ENCODE peak calls at places on chromosomes 7 and 10, in eight cellular contexts. One of them, this sample, is unnamed.

GRCh38 chr7:147412109-147412508 is 1178.5 kb upstream of the C7orf33 start:
- DNase-seq in HFFc6: no peak
- DNase-seq in AG04450: no peak
- DNase-seq in BJ: no peak
- DNase-seq in uterus: no peak
- DNase-seq in neural crest cell: no peak
- DNase-seq in AG10803: peak
- DNase-seq in fibroblast of mammary gland: no peak
- DNase-seq in this sample: no peak

GRCh38 chr7:95213809-95214492 is 110.4 kb downstream of the PON1 start:
- DNase-seq in HFFc6: no peak
- DNase-seq in AG04450: no peak
- DNase-seq in BJ: no peak
- DNase-seq in uterus: no peak
- DNase-seq in neural crest cell: no peak
- DNase-seq in AG10803: peak
- DNase-seq in fibroblast of mammary gland: peak
- DNase-seq in this sample: no peak

GRCh38 chr10:3255616-3256015 is 83.0 kb upstream of the PITRM1 start:
- DNase-seq in HFFc6: no peak
- DNase-seq in AG04450: no peak
- DNase-seq in BJ: no peak
- DNase-seq in uterus: no peak
- DNase-seq in neural crest cell: no peak
- DNase-seq in AG10803: no peak
- DNase-seq in fibroblast of mammary gland: no peak
- DNase-seq in this sample: no peak

GRCh38 chr10:72889391-72889831 is 4.1 kb upstream of the OIT3 start:
- DNase-seq in HFFc6: no peak
- DNase-seq in AG04450: peak
- DNase-seq in BJ: no peak
- DNase-seq in uterus: no peak
- DNase-seq in neural crest cell: no peak
- DNase-seq in AG10803: peak
- DNase-seq in fibroblast of mammary gland: peak
- DNase-seq in this sample: no peak

GRCh38 chr10:43649149-43649523 is 455 bp upstream of the ZNF32 start:
- DNase-seq in HFFc6: peak
- DNase-seq in AG04450: no peak
- DNase-seq in BJ: no peak
- DNase-seq in uterus: no peak
- DNase-seq in neural crest cell: no peak
- DNase-seq in AG10803: no peak
- DNase-seq in fibroblast of mammary gland: peak
- DNase-seq in this sample: no peak

GRCh38 chr7:5283421-5284303 is 919 bp downstream of the SLC29A4 start:
- DNase-seq in HFFc6: no peak
- DNase-seq in AG04450: no peak
- DNase-seq in BJ: no peak
- DNase-seq in uterus: no peak
- DNase-seq in neural crest cell: peak
- DNase-seq in AG10803: no peak
- DNase-seq in fibroblast of mammary gland: no peak
- DNase-seq in this sample: no peak

GRCh38 chr7:134996097-134996550 is 9.8 kb downstream of the AGBL3 start:
- DNase-seq in HFFc6: no peak
- DNase-seq in AG04450: no peak
- DNase-seq in BJ: no peak
- DNase-seq in uterus: peak
- DNase-seq in neural crest cell: no peak
- DNase-seq in AG10803: no peak
- DNase-seq in fibroblast of mammary gland: peak
- DNase-seq in this sample: no peak

GRCh38 chr10:67256984-67257383 is 331.1 kb downstream of the LRRTM3 start:
- DNase-seq in HFFc6: no peak
- DNase-seq in AG04450: no peak
- DNase-seq in BJ: no peak
- DNase-seq in uterus: no peak
- DNase-seq in neural crest cell: no peak
- DNase-seq in AG10803: no peak
- DNase-seq in fibroblast of mammary gland: no peak
- DNase-seq in this sample: no peak

GRCh38 chr10:59991117-59991516 is 84.8 kb upstream of the CCDC6 start:
- DNase-seq in HFFc6: no peak
- DNase-seq in AG04450: no peak
- DNase-seq in BJ: no peak
- DNase-seq in uterus: no peak
- DNase-seq in neural crest cell: no peak
- DNase-seq in AG10803: no peak
- DNase-seq in fibroblast of mammary gland: no peak
- DNase-seq in this sample: no peak

GRCh38 chr7:3846738-3847137 is 545.7 kb downstream of the SDK1 start:
- DNase-seq in HFFc6: no peak
- DNase-seq in AG04450: no peak
- DNase-seq in BJ: no peak
- DNase-seq in uterus: no peak
- DNase-seq in neural crest cell: no peak
- DNase-seq in AG10803: no peak
- DNase-seq in fibroblast of mammary gland: no peak
- DNase-seq in this sample: no peak

GRCh38 chr7:13839063-13839462 is 150.4 kb downstream of the ETV1 start:
- DNase-seq in HFFc6: no peak
- DNase-seq in AG04450: no peak
- DNase-seq in BJ: no peak
- DNase-seq in uterus: no peak
- DNase-seq in neural crest cell: no peak
- DNase-seq in AG10803: no peak
- DNase-seq in fibroblast of mammary gland: no peak
- DNase-seq in this sample: no peak

GRCh38 chr10:92914478-92915066 is 66.3 kb downstream of the EXOC6 start:
- DNase-seq in HFFc6: peak
- DNase-seq in AG04450: peak
- DNase-seq in BJ: peak
- DNase-seq in uterus: peak
- DNase-seq in neural crest cell: peak
- DNase-seq in AG10803: peak
- DNase-seq in fibroblast of mammary gland: peak
- DNase-seq in this sample: peak

GRCh38 chr7:87038993-87039716 is 20.3 kb downstream of the ELAPOR2 start:
- DNase-seq in HFFc6: no peak
- DNase-seq in AG04450: no peak
- DNase-seq in BJ: no peak
- DNase-seq in uterus: no peak
- DNase-seq in neural crest cell: no peak
- DNase-seq in AG10803: no peak
- DNase-seq in fibroblast of mammary gland: no peak
- DNase-seq in this sample: no peak

GRCh38 chr7:75966209-75966961 is 28.0 kb downstream of the TMEM120A start:
- DNase-seq in HFFc6: no peak
- DNase-seq in AG04450: no peak
- DNase-seq in BJ: peak
- DNase-seq in uterus: peak
- DNase-seq in neural crest cell: no peak
- DNase-seq in AG10803: peak
- DNase-seq in fibroblast of mammary gland: peak
- DNase-seq in this sample: no peak

GRCh38 chr7:150923191-150923590 is 54.9 kb downstream of the KCNH2 start:
- DNase-seq in HFFc6: no peak
- DNase-seq in AG04450: no peak
- DNase-seq in BJ: no peak
- DNase-seq in uterus: no peak
- DNase-seq in neural crest cell: no peak
- DNase-seq in AG10803: no peak
- DNase-seq in fibroblast of mammary gland: no peak
- DNase-seq in this sample: no peak

GRCh38 chr10:113960617-113961260 is 82.9 kb upstream of the ADRB1 start:
- DNase-seq in HFFc6: no peak
- DNase-seq in AG04450: no peak
- DNase-seq in BJ: no peak
- DNase-seq in uterus: no peak
- DNase-seq in neural crest cell: no peak
- DNase-seq in AG10803: no peak
- DNase-seq in fibroblast of mammary gland: no peak
- DNase-seq in this sample: no peak

GRCh38 chr10:82492647-82493046 is 617.7 kb downstream of the NRG3 start:
- DNase-seq in HFFc6: no peak
- DNase-seq in AG04450: no peak
- DNase-seq in BJ: no peak
- DNase-seq in uterus: no peak
- DNase-seq in neural crest cell: no peak
- DNase-seq in AG10803: no peak
- DNase-seq in fibroblast of mammary gland: no peak
- DNase-seq in this sample: no peak

DNA sequence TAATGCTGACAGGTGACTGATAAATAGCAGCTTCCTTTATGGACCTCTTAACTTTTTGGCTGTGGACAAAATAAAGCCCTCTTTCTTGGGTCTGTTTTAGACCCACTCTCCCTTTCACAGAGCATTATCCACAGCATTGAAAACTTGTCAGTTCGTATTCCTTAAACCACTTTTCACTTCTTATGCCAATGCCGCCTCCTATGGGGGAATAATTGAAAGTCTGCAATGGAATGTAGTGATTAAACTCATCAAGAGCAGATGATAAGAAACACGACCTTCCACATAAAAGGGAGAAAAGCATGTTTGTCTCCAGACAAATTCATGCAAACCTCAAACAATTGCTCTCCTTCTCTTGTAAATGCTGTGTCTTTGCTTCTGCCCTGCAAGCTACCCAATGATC is 153.4 kb downstream of the SORCS1 start:
- DNase-seq in HFFc6: no peak
- DNase-seq in AG04450: no peak
- DNase-seq in BJ: no peak
- DNase-seq in uterus: no peak
- DNase-seq in neural crest cell: no peak
- DNase-seq in AG10803: no peak
- DNase-seq in fibroblast of mammary gland: no peak
- DNase-seq in this sample: no peak
- TF ChIP-seq CTCF in HFFc6: no peak
- TF ChIP-seq CTCF in AG04450: no peak
- TF ChIP-seq CTCF in BJ: no peak
- TF ChIP-seq CTCF in uterus: no peak
- TF ChIP-seq CTCF in neural crest cell: no peak
- TF ChIP-seq CTCF in AG10803: no peak
- TF ChIP-seq CTCF in fibroblast of mammary gland: no peak
- TF ChIP-seq CTCF in this sample: no peak

GRCh38 chr7:29306276-29307036 is 111.9 kb downstream of the CHN2 start:
- DNase-seq in HFFc6: no peak
- DNase-seq in AG04450: no peak
- DNase-seq in BJ: no peak
- DNase-seq in uterus: no peak
- DNase-seq in neural crest cell: no peak
- DNase-seq in AG10803: no peak
- DNase-seq in fibroblast of mammary gland: no peak
- DNase-seq in this sample: no peak

GRCh38 chr7:29310625-29311024 is 116.0 kb downstream of the CHN2 start:
- DNase-seq in HFFc6: no peak
- DNase-seq in AG04450: no peak
- DNase-seq in BJ: no peak
- DNase-seq in uterus: no peak
- DNase-seq in neural crest cell: no peak
- DNase-seq in AG10803: no peak
- DNase-seq in fibroblast of mammary gland: no peak
- DNase-seq in this sample: no peak

GRCh38 chr7:29311314-29311713 is 116.7 kb downstream of the CHN2 start:
- DNase-seq in HFFc6: no peak
- DNase-seq in AG04450: no peak
- DNase-seq in BJ: no peak
- DNase-seq in uterus: no peak
- DNase-seq in neural crest cell: no peak
- DNase-seq in AG10803: no peak
- DNase-seq in fibroblast of mammary gland: no peak
- DNase-seq in this sample: no peak

GRCh38 chr7:29308424-29308823 is 113.8 kb downstream of the CHN2 start:
- DNase-seq in HFFc6: no peak
- DNase-seq in AG04450: no peak
- DNase-seq in BJ: no peak
- DNase-seq in uterus: no peak
- DNase-seq in neural crest cell: no peak
- DNase-seq in AG10803: no peak
- DNase-seq in fibroblast of mammary gland: no peak
- DNase-seq in this sample: no peak

GRCh38 chr7:29309041-29309860 is 114.7 kb downstream of the CHN2 start:
- DNase-seq in HFFc6: no peak
- DNase-seq in AG04450: no peak
- DNase-seq in BJ: no peak
- DNase-seq in uterus: no peak
- DNase-seq in neural crest cell: no peak
- DNase-seq in AG10803: no peak
- DNase-seq in fibroblast of mammary gland: no peak
- DNase-seq in this sample: no peak
- TF ChIP-seq CTCF in HFFc6: no peak
- TF ChIP-seq CTCF in AG04450: no peak
- TF ChIP-seq CTCF in BJ: no peak
- TF ChIP-seq CTCF in uterus: no peak
- TF ChIP-seq CTCF in neural crest cell: no peak
- TF ChIP-seq CTCF in AG10803: no peak
- TF ChIP-seq CTCF in fibroblast of mammary gland: peak
- TF ChIP-seq CTCF in this sample: no peak

DNA sequence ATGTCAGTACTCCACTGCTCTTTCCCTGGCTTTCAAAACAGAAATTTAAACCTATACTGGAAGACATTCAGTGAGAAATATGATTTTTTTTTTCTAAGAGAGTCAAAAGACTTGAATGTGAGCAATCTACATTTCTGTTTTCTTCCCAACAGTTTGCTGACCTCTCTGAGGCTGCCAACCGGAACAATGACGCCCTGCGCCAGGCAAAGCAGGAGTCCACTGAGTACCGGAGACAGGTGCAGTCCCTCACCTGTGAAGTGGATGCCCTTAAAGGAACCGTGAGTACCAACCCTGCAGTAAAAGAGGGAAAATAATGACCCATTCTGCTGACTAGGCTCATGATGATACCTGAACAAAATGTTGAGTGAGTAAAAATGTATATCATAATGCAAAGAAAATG is 6.5 kb downstream of the VIM start:
- DNase-seq in HFFc6: no peak
- DNase-seq in AG04450: no peak
- DNase-seq in BJ: no peak
- DNase-seq in uterus: no peak
- DNase-seq in neural crest cell: no peak
- DNase-seq in AG10803: no peak
- DNase-seq in fibroblast of mammary gland: no peak
- DNase-seq in this sample: no peak
- TF ChIP-seq CTCF in HFFc6: no peak
- TF ChIP-seq CTCF in AG04450: no peak
- TF ChIP-seq CTCF in BJ: no peak
- TF ChIP-seq CTCF in uterus: no peak
- TF ChIP-seq CTCF in neural crest cell: no peak
- TF ChIP-seq CTCF in AG10803: no peak
- TF ChIP-seq CTCF in fibroblast of mammary gland: no peak
- TF ChIP-seq CTCF in this sample: no peak

DNA sequence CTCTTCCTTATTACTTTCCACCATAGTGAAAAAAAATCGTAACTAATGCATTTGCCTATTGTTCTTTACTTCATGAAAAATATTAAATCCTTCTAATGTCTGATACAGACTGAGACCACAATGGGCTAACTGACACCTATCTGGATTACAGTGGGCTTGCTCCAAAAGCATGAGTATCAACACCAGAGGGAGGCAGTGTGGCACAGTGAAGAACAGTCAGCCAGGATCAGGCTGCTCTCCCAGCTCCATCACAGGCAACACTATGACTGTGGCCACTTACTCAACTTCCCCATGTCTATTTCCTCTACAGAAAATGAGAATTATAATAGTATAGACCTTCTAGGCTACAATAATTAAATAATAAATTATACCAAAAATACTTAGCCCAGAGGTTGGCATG is 97.2 kb downstream of the SLC25A13 start:
- DNase-seq in HFFc6: no peak
- DNase-seq in AG04450: no peak
- DNase-seq in BJ: no peak
- DNase-seq in uterus: no peak
- DNase-seq in neural crest cell: no peak
- DNase-seq in AG10803: no peak
- DNase-seq in fibroblast of mammary gland: peak
- DNase-seq in this sample: no peak
- TF ChIP-seq CTCF in HFFc6: no peak
- TF ChIP-seq CTCF in AG04450: peak
- TF ChIP-seq CTCF in BJ: no peak
- TF ChIP-seq CTCF in uterus: peak
- TF ChIP-seq CTCF in neural crest cell: no peak
- TF ChIP-seq CTCF in AG10803: no peak
- TF ChIP-seq CTCF in fibroblast of mammary gland: peak
- TF ChIP-seq CTCF in this sample: no peak